ENCODE peak calls at places on chromosomes 5 and 9, in eight cellular contexts. One of them, this sample, is unnamed.

GRCh38 chr5:174358276-174358675 is 312.8 kb downstream of the NSG2 start:
- DNase-seq in HS-5: no peak
- DNase-seq in cardiac fibroblast: no peak
- DNase-seq in epithelial cell of esophagus: no peak
- DNase-seq in GM03348: no peak
- DNase-seq in NCI-H1694: no peak
- DNase-seq in lower lobe of right lung: no peak
- DNase-seq in NCI-H345: no peak
- DNase-seq in this sample: no peak

GRCh38 chr5:123035320-123035949 is 1.1 kb downstream of the PPIC start:
- DNase-seq in epithelial cell of esophagus: peak; percentile 72
- DNase-seq in lower lobe of right lung: peak; percentile 70
- DNase-seq in cardiac fibroblast: peak; percentile 49
- DNase-seq in NCI-H1694: no peak
- DNase-seq in NCI-H345: peak; percentile 62
- DNase-seq in HS-5: peak; percentile 22
- DNase-seq in GM03348: peak; percentile 66
- DNase-seq in this sample: no peak

GRCh38 chr5:168807261-168807660 is 228.1 kb upstream of the PANK3 start:
- DNase-seq in epithelial cell of esophagus: no peak
- DNase-seq in HS-5: no peak
- DNase-seq in NCI-H345: no peak
- DNase-seq in lower lobe of right lung: no peak
- DNase-seq in GM03348: no peak
- DNase-seq in cardiac fibroblast: no peak
- DNase-seq in NCI-H1694: no peak
- DNase-seq in this sample: no peak

GRCh38 chr9:98185611-98186171 is 6.7 kb downstream of the CORO2A start:
- DNase-seq in epithelial cell of esophagus: no peak
- DNase-seq in cardiac fibroblast: peak; percentile 28
- DNase-seq in lower lobe of right lung: no peak
- DNase-seq in HS-5: no peak
- DNase-seq in NCI-H345: no peak
- DNase-seq in GM03348: no peak
- DNase-seq in NCI-H1694: peak; percentile 61
- DNase-seq in this sample: no peak

GRCh38 chr5:96868603-96869371 is 7.5 kb upstream of the ERAP2 start:
- DNase-seq in GM03348: peak; percentile 74
- DNase-seq in lower lobe of right lung: no peak
- DNase-seq in cardiac fibroblast: peak; percentile 83
- DNase-seq in epithelial cell of esophagus: peak; percentile 75
- DNase-seq in NCI-H345: peak; percentile 43
- DNase-seq in NCI-H1694: peak; percentile 36
- DNase-seq in HS-5: no peak
- DNase-seq in this sample: no peak

GRCh38 chr5:32545102-32545847 is 40.1 kb upstream of the SUB1 start:
- DNase-seq in GM03348: no peak
- DNase-seq in NCI-H345: no peak
- DNase-seq in HS-5: no peak
- DNase-seq in NCI-H1694: peak; percentile 70
- DNase-seq in cardiac fibroblast: no peak
- DNase-seq in lower lobe of right lung: no peak
- DNase-seq in epithelial cell of esophagus: no peak
- DNase-seq in this sample: no peak

GRCh38 chr9:96391021-96391765 is 7.7 kb upstream of the SLC35D2 start:
- DNase-seq in epithelial cell of esophagus: no peak
- DNase-seq in cardiac fibroblast: no peak
- DNase-seq in NCI-H345: no peak
- DNase-seq in NCI-H1694: no peak
- DNase-seq in GM03348: no peak
- DNase-seq in lower lobe of right lung: no peak
- DNase-seq in HS-5: no peak
- DNase-seq in this sample: no peak

GRCh38 chr9:75885652-75886051 is 4.8 kb upstream of the PCSK5 start:
- DNase-seq in cardiac fibroblast: no peak
- DNase-seq in NCI-H1694: no peak
- DNase-seq in epithelial cell of esophagus: no peak
- DNase-seq in GM03348: no peak
- DNase-seq in NCI-H345: no peak
- DNase-seq in HS-5: no peak
- DNase-seq in lower lobe of right lung: no peak
- DNase-seq in this sample: no peak

GRCh38 chr9:129166962-129167557 is 11.0 kb downstream of the IER5L start:
- DNase-seq in cardiac fibroblast: peak; percentile 77
- DNase-seq in NCI-H345: peak; percentile 54
- DNase-seq in lower lobe of right lung: peak; percentile 88
- DNase-seq in NCI-H1694: no peak
- DNase-seq in HS-5: no peak
- DNase-seq in GM03348: peak; percentile 94
- DNase-seq in epithelial cell of esophagus: peak; percentile 95
- DNase-seq in this sample: peak; percentile 53

GRCh38 chr9:130240410-130241197 is 25.0 kb upstream of the HMCN2 start:
- DNase-seq in GM03348: peak; percentile 82
- DNase-seq in HS-5: peak; percentile 29
- DNase-seq in cardiac fibroblast: peak; percentile 76
- DNase-seq in NCI-H345: peak; percentile 83
- DNase-seq in lower lobe of right lung: no peak
- DNase-seq in NCI-H1694: peak; percentile 46
- DNase-seq in epithelial cell of esophagus: peak; percentile 71
- DNase-seq in this sample: peak; percentile 41

GRCh38 chr5:25858019-25858418 is 1180.4 kb downstream of the CDH9 start:
- DNase-seq in lower lobe of right lung: no peak
- DNase-seq in epithelial cell of esophagus: no peak
- DNase-seq in NCI-H1694: no peak
- DNase-seq in GM03348: no peak
- DNase-seq in HS-5: no peak
- DNase-seq in NCI-H345: peak; percentile 31
- DNase-seq in cardiac fibroblast: no peak
- DNase-seq in this sample: no peak

GRCh38 chr9:93813221-93813620 is 141.9 kb downstream of the BARX1 start:
- DNase-seq in lower lobe of right lung: no peak
- DNase-seq in epithelial cell of esophagus: no peak
- DNase-seq in NCI-H345: no peak
- DNase-seq in HS-5: no peak
- DNase-seq in GM03348: no peak
- DNase-seq in cardiac fibroblast: no peak
- DNase-seq in NCI-H1694: no peak
- DNase-seq in this sample: no peak

GRCh38 chr5:142275496-142275895 is 49.3 kb downstream of the SPRY4 start:
- DNase-seq in GM03348: no peak
- DNase-seq in cardiac fibroblast: no peak
- DNase-seq in NCI-H345: no peak
- DNase-seq in NCI-H1694: no peak
- DNase-seq in HS-5: no peak
- DNase-seq in epithelial cell of esophagus: peak; percentile 70
- DNase-seq in lower lobe of right lung: no peak
- DNase-seq in this sample: no peak

GRCh38 chr5:40844565-40844964 is 3.4 kb downstream of the CARD6 start:
- DNase-seq in lower lobe of right lung: no peak
- DNase-seq in NCI-H1694: no peak
- DNase-seq in NCI-H345: no peak
- DNase-seq in cardiac fibroblast: no peak
- DNase-seq in HS-5: no peak
- DNase-seq in epithelial cell of esophagus: no peak
- DNase-seq in GM03348: no peak
- DNase-seq in this sample: no peak

GRCh38 chr9:8852301-8852864 is 1052.8 kb upstream of the DMAC1 start:
- DNase-seq in HS-5: no peak
- DNase-seq in epithelial cell of esophagus: no peak
- DNase-seq in lower lobe of right lung: no peak
- DNase-seq in NCI-H1694: no peak
- DNase-seq in NCI-H345: no peak
- DNase-seq in cardiac fibroblast: no peak
- DNase-seq in GM03348: no peak
- DNase-seq in this sample: no peak

GRCh38 chr5:83321656-83322055 is 149.9 kb upstream of the VCAN start:
- DNase-seq in NCI-H345: no peak
- DNase-seq in HS-5: no peak
- DNase-seq in lower lobe of right lung: no peak
- DNase-seq in epithelial cell of esophagus: no peak
- DNase-seq in cardiac fibroblast: peak; percentile 64
- DNase-seq in NCI-H1694: no peak
- DNase-seq in GM03348: peak; percentile 25
- DNase-seq in this sample: no peak

GRCh38 chr9:90256345-90256744 is 386.3 kb downstream of the DIRAS2 start:
- DNase-seq in GM03348: no peak
- DNase-seq in cardiac fibroblast: no peak
- DNase-seq in lower lobe of right lung: no peak
- DNase-seq in NCI-H1694: no peak
- DNase-seq in NCI-H345: no peak
- DNase-seq in epithelial cell of esophagus: no peak
- DNase-seq in HS-5: no peak
- DNase-seq in this sample: no peak

GRCh38 chr9:125433461-125434001 is 171.9 kb downstream of the GAPVD1 start:
- DNase-seq in NCI-H1694: no peak
- DNase-seq in cardiac fibroblast: no peak
- DNase-seq in GM03348: no peak
- DNase-seq in epithelial cell of esophagus: no peak
- DNase-seq in lower lobe of right lung: no peak
- DNase-seq in NCI-H345: no peak
- DNase-seq in HS-5: no peak
- DNase-seq in this sample: no peak

GRCh38 chr9:83920469-83920941 is 727 bp downstream of the KIF27 start:
- DNase-seq in NCI-H345: peak; percentile 66
- DNase-seq in cardiac fibroblast: peak; percentile 61
- DNase-seq in GM03348: peak; percentile 46
- DNase-seq in lower lobe of right lung: no peak
- DNase-seq in HS-5: no peak
- DNase-seq in NCI-H1694: no peak
- DNase-seq in epithelial cell of esophagus: peak; percentile 58
- DNase-seq in this sample: peak; percentile 26

GRCh38 chr5:112762113-112762810 is 24.6 kb downstream of the APC start:
- DNase-seq in HS-5: no peak
- DNase-seq in epithelial cell of esophagus: no peak
- DNase-seq in NCI-H345: no peak
- DNase-seq in GM03348: peak; percentile 64
- DNase-seq in lower lobe of right lung: no peak
- DNase-seq in NCI-H1694: no peak
- DNase-seq in cardiac fibroblast: peak; percentile 37
- DNase-seq in this sample: no peak

GRCh38 chr5:108521841-108522506 is 140.1 kb upstream of the FBXL17 start:
- DNase-seq in cardiac fibroblast: peak; percentile 78
- DNase-seq in GM03348: peak; percentile 77
- DNase-seq in epithelial cell of esophagus: peak; percentile 69
- DNase-seq in lower lobe of right lung: no peak
- DNase-seq in NCI-H345: peak; percentile 33
- DNase-seq in HS-5: peak; percentile 59
- DNase-seq in NCI-H1694: peak; percentile 35
- DNase-seq in this sample: peak; percentile 20

GRCh38 chr5:55829956-55830355 is 21.2 kb upstream of the IL31RA start:
- DNase-seq in lower lobe of right lung: no peak
- DNase-seq in NCI-H345: no peak
- DNase-seq in NCI-H1694: no peak
- DNase-seq in epithelial cell of esophagus: peak; percentile 52
- DNase-seq in GM03348: no peak
- DNase-seq in HS-5: no peak
- DNase-seq in cardiac fibroblast: no peak
- DNase-seq in this sample: no peak

GRCh38 chr5:60229786-60230185 is 336.3 kb upstream of the PDE4D start:
- DNase-seq in NCI-H345: no peak
- DNase-seq in GM03348: no peak
- DNase-seq in NCI-H1694: no peak
- DNase-seq in lower lobe of right lung: no peak
- DNase-seq in HS-5: no peak
- DNase-seq in cardiac fibroblast: no peak
- DNase-seq in epithelial cell of esophagus: no peak
- DNase-seq in this sample: no peak

GRCh38 chr5:113682497-113683136 is 169.1 kb downstream of the YTHDC2 start:
- DNase-seq in lower lobe of right lung: no peak
- DNase-seq in epithelial cell of esophagus: peak; percentile 39
- DNase-seq in NCI-H345: no peak
- DNase-seq in NCI-H1694: peak; percentile 0
- DNase-seq in GM03348: peak; percentile 8
- DNase-seq in HS-5: no peak
- DNase-seq in cardiac fibroblast: peak; percentile 9
- DNase-seq in this sample: no peak

GRCh38 chr5:11596185-11596584 is 308.1 kb downstream of the CTNND2 start:
- DNase-seq in lower lobe of right lung: no peak
- DNase-seq in HS-5: no peak
- DNase-seq in NCI-H345: no peak
- DNase-seq in NCI-H1694: no peak
- DNase-seq in cardiac fibroblast: no peak
- DNase-seq in GM03348: no peak
- DNase-seq in epithelial cell of esophagus: no peak
- DNase-seq in this sample: no peak

GRCh38 chr5:79561525-79561893 is 47.6 kb upstream of the HOMER1 start:
- DNase-seq in NCI-H1694: no peak
- DNase-seq in NCI-H345: no peak
- DNase-seq in epithelial cell of esophagus: no peak
- DNase-seq in GM03348: no peak
- DNase-seq in lower lobe of right lung: no peak
- DNase-seq in HS-5: no peak
- DNase-seq in cardiac fibroblast: no peak
- DNase-seq in this sample: no peak

GRCh38 chr5:16916262-16916878 is 19.7 kb downstream of the MYO10 start:
- DNase-seq in HS-5: peak; percentile 99
- DNase-seq in lower lobe of right lung: no peak
- DNase-seq in NCI-H1694: no peak
- DNase-seq in cardiac fibroblast: peak; percentile 96
- DNase-seq in epithelial cell of esophagus: peak; percentile 93
- DNase-seq in GM03348: peak; percentile 86
- DNase-seq in NCI-H345: no peak
- DNase-seq in this sample: peak; percentile 87

GRCh38 chr9:134686896-134687295 is 45.3 kb downstream of the COL5A1 start:
- DNase-seq in GM03348: no peak
- DNase-seq in epithelial cell of esophagus: no peak
- DNase-seq in NCI-H1694: no peak
- DNase-seq in NCI-H345: no peak
- DNase-seq in HS-5: no peak
- DNase-seq in lower lobe of right lung: peak; percentile 24
- DNase-seq in cardiac fibroblast: no peak
- DNase-seq in this sample: no peak

This sample was measured in HS-27A.